ENCODE peak calls at places on chromosomes 11 and 22, in nine cellular contexts. L is memory B cell; F is brain microvascular endothelial cell; T is fibroblast of lung; V is fibroblast of gingiva; H is NCI-H748 treated with DMSO at 0.1 percent for 48 hours; D is activated naive CD8-positive, alpha-beta T cell treated with anti-CD3 and anti-CD28 coated beads, Interleukin-2, amount 50 U/mL, for 24 hours; Q is KBM-7; I is anterior cingulate cortex. A is an unnamed sample.

GRCh38 chr22:26740253-26740652 is 82.9 kb downstream of the MIAT start:
- DNase-seq in L (no peak), F (no peak), T (no peak), V (no peak), H (no peak), D (no peak), Q (peak), I (no peak), A (no peak)

GRCh38 chr22:30541979-30542810 is 4.3 kb downstream of the SEC14L6 start:
- DNase-seq in L (no peak), F (no peak), T (peak), V (no peak), H (no peak), D (no peak), Q (no peak), I (no peak), A (no peak)

GRCh38 chr22:46612341-46612903 is 7.8 kb upstream of the GRAMD4 start:
- DNase-seq in L (no peak), F (no peak), T (no peak), V (no peak), H (no peak), D (no peak), Q (no peak), I (no peak), A (peak)

GRCh38 chr11:124745835-124746620 is 6.0 kb downstream of the VSIG2 start:
- DNase-seq in L (peak), F (no peak), T (no peak), V (no peak), H (no peak), D (peak), Q (no peak), I (no peak), A (peak)

GRCh38 chr11:29448246-29448877 is 568.5 kb downstream of the KCNA4 start:
- DNase-seq in L (no peak), F (peak), T (peak), V (no peak), H (peak), D (no peak), Q (peak), I (no peak), A (peak)

GRCh38 chr22:24938741-24939341 is 7.7 kb downstream of the LHFPL7 start:
- DNase-seq in L (peak), F (no peak), T (peak), V (peak), H (peak), D (peak), Q (peak), I (no peak), A (peak)

GRCh38 chr22:38262051-38262795 is 10.6 kb downstream of the TMEM184B start:
- DNase-seq in L (peak), F (no peak), T (peak), V (no peak), H (no peak), D (peak), Q (peak), I (peak), A (peak)

GRCh38 chr11:1502971-1503707 is 16.6 kb upstream of the MOB2 start:
- DNase-seq in L (no peak), F (no peak), T (peak), V (no peak), H (no peak), D (no peak), Q (no peak), I (peak), A (no peak)

GRCh38 chr11:97621282-97621681 is 1231.5 kb downstream of the JRKL start:
- DNase-seq in L (no peak), F (no peak), T (no peak), V (no peak), H (no peak), D (no peak), Q (no peak), I (no peak), A (no peak)

A was measured in Karpas-422.